ENCODE peak calls at places on chromosomes 3 and 15, in seven cellular contexts. Q is K562, M is GM12891, W is esophagus muscularis mucosa, N is GM12892, I is transverse colon, H is HCT116. Z is an unnamed sample.
A peak's percentile ranks its signal among the peaks of the same experiment; 100 is the strongest.

GRCh38 chr15:72058590-72058989 is 59.4 kb downstream of the MYO9A start:
- DNase-seq in Q (no peak), M (no peak), W (no peak), N (no peak), I (no peak), H (no peak), Z (no peak)

GRCh38 chr3:117761992-117762944 is 1052.7 kb downstream of the TUSC7 start:
- DNase-seq in Q (no peak), M (no peak), W (no peak), N (no peak), I (no peak), H (no peak), Z (no peak)

GRCh38 chr3:183824761-183825379 is 507 bp downstream of the MAP6D1 start:
- DNase-seq in Q (no peak), M (peak; percentile 36), W (no peak), N (peak; percentile 49), I (no peak), H (no peak), Z (peak; percentile 19)

GRCh38 chr3:84074767-84075166 is 884.0 kb upstream of the CADM2 start:
- DNase-seq in Q (no peak), M (no peak), W (no peak), N (no peak), I (no peak), H (no peak), Z (no peak)

GRCh38 chr3:42535981-42536784 is 33.7 kb downstream of the VIPR1 start:
- DNase-seq in Q (peak; percentile 84), M (peak; percentile 59), W (no peak), N (no peak), I (peak; percentile 61), H (no peak), Z (peak; percentile 16)

GRCh38 chr3:10992017-10992945 is at the start of gene SLC6A1:
- DNase-seq in Q (peak; percentile 49), M (no peak), W (no peak), N (no peak), I (no peak), H (no peak), Z (no peak)

GRCh38 chr3:43073836-43074220 is 32.1 kb downstream of the POMGNT2 start:
- DNase-seq in Q (no peak), M (no peak), W (no peak), N (no peak), I (no peak), H (no peak), Z (no peak)

GRCh38 chr3:12232785-12233317 is 56.0 kb upstream of the PPARG start:
- DNase-seq in Q (no peak), M (no peak), W (no peak), N (no peak), I (no peak), H (no peak), Z (no peak)

GRCh38 chr3:6524479-6524878 is 336.4 kb upstream of the GRM7 start:
- DNase-seq in Q (no peak), M (no peak), W (no peak), N (no peak), I (no peak), H (no peak), Z (no peak)

GRCh38 chr3:185630182-185630622 is 44.1 kb downstream of the SENP2 start:
- DNase-seq in Q (no peak), M (no peak), W (no peak), N (no peak), I (peak; percentile 49), H (no peak), Z (peak; percentile 82)

GRCh38 chr3:42581709-42582473 is at the start of gene SEC22C:
- DNase-seq in Q (peak; percentile 100), M (peak; percentile 97), W (peak; percentile 98), N (peak; percentile 99), I (peak; percentile 95), H (peak; percentile 87), Z (peak; percentile 94)

GRCh38 chr3:149388001-149388435 is 10.6 kb upstream of the TM4SF1 start:
- DNase-seq in Q (no peak), M (no peak), W (no peak), N (no peak), I (no peak), H (no peak), Z (peak; percentile 14)

GRCh38 chr3:134048278-134048996 is 18.7 kb upstream of the SLCO2A1 start:
- DNase-seq in Q (no peak), M (no peak), W (no peak), N (no peak), I (no peak), H (no peak), Z (no peak)

GRCh38 chr3:133644768-133645167 is 17.0 kb downstream of the TOPBP1 start:
- DNase-seq in Q (no peak), M (no peak), W (no peak), N (no peak), I (no peak), H (no peak), Z (peak; percentile 89)

GRCh38 chr15:99306694-99307338 is 55.5 kb downstream of the LRRC28 start:
- DNase-seq in Q (no peak), M (no peak), W (no peak), N (no peak), I (no peak), H (no peak), Z (no peak)

GRCh38 chr3:46599590-46599989 is 12.7 kb upstream of the FAM240A start:
- DNase-seq in Q (no peak), M (no peak), W (no peak), N (no peak), I (no peak), H (no peak), Z (no peak)

GRCh38 chr15:81279621-81280051 is 44.3 kb downstream of the STARD5 start:
- DNase-seq in Q (no peak), M (no peak), W (no peak), N (no peak), I (no peak), H (no peak), Z (peak; percentile 29)

GRCh38 chr3:78917541-78917940 is 850.3 kb downstream of the ROBO1 start:
- DNase-seq in Q (no peak), M (no peak), W (no peak), N (no peak), I (no peak), H (no peak), Z (peak; percentile 11)
- TF ChIP-seq POLR2AphosphoS5 in Q (no peak), M (no peak), W (no peak), N (no peak), I (no peak), H (no peak), Z (no peak)

GRCh38 chr3:169769287-169770181 is at the start of gene ACTRT3:
- DNase-seq in Q (no peak), M (peak; percentile 45), W (no peak), N (peak; percentile 43), I (peak; percentile 77), H (peak; percentile 35), Z (peak; percentile 69)
- TF ChIP-seq POLR2A in Q (no peak), M (peak; percentile 17), W (no peak), N (peak; percentile 52), I (peak; percentile 76), H (no peak), Z (peak; percentile 24)

DNA sequence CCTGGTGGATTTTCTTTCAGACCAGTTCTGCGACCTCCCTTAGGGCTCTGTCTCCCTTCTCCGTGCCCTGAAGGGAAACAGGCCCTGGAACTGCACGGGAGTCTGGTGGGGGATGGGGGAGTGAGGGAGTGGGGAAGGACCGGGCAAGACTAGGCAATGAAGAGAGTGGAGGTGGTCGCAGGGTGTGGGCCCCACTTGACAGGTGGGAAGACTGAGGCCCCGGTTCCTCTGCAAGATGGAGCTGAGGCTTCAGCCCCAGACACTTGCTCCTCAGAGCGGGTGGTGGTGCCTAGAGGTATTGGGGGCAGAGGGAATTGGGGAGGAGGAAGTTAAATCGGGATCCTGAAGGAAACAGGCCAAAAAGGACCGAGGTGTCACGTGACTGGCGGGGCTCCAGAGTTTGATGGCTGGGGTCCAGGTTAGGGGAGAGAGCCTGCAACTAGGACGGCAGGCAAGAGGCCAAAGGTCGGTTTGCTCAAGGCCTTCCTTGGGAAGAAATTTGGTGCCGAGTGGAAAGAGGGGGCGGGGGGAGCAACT is 597 bp upstream of the CAMK1 start:
- DNase-seq in Q (no peak), M (no peak), W (peak; percentile 97), N (no peak), I (peak; percentile 86), H (no peak), Z (no peak)
- TF ChIP-seq POLR2AphosphoS5 in Q (no peak), M (no peak), W (peak; percentile 51), N (no peak), I (no peak), H (no peak), Z (no peak)

DNA sequence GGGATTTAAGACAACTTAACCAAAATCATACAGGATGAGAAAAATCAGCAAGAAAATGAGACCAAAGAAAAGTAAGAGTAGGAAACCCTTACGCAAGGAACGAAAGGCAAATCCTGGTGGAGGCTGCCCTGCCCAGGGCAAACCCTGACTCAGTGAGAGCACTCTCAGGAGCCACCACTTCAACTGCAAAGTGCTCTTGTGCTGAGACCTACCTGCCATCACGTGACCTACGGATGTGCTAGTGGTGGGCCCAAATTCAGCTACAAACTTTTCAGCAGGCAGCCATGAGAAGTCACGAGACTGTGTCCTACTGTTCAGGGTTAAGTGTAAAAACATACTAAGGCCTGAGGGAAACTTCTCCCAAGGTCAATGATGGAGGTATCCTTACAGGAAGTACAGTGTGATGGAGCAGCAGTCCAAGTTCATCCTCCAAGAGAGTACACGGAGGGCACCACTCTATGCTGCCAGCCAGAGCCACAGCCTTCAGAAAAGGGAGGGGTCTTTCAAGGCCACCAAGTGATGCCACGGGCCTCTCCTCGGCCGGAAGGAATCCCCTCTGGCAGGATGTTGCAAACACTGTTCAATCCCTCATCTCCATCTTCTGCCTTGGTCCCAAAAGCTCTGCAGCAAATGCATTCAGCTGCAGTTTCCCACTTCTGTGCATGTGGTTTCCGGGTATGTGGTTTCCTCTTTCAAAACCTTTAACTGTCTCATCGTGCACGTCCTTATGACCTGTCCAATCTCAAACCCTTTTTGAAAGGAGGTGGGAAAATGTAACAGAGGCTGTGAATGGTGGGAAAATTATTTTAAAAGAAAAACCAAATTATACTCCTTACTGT is 9.5 kb downstream of the CHSY1 start:
- DNase-seq in Q (no peak), M (no peak), W (no peak), N (no peak), I (peak; percentile 45), H (no peak), Z (no peak)
- TF ChIP-seq POLR2A in Q (no peak), M (no peak), W (no peak), N (peak; percentile 39), I (no peak), H (no peak), Z (no peak)

DNA sequence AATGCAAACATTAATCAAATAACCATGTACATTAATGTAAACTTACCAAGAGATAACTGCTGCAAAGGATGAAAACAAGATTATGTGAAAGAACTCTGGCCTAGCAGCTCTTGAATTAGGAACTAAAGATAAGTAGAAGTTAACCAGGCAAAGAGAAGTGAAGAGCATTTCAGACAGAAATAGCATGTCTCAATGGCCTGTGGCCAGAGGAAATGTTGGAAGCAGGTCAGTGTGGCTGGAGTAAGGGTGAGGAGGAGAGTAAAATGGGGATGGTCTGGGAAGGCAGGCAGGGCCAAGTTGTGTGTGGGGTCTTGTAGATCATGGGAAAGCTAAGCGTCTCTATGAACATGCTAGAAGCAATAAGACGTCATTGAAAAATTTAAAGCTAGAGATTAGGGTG is 192.4 kb downstream of the CADPS start:
- DNase-seq in Q (no peak), M (no peak), W (no peak), N (no peak), I (no peak), H (no peak), Z (no peak)
- TF ChIP-seq POLR2AphosphoS5 in Q (no peak), M (no peak), W (no peak), N (no peak), I (no peak), H (no peak), Z (no peak)

Z was measured in endothelial cell of umbilical vein.